ENCODE peak calls at places on chromosomes 13 and 19, in nine cellular contexts. Y is H1, U is suprapubic skin, J is stomach, I is HCT116, V is breast epithelium, X is vagina, R is transverse colon, Q is K562. C is an unnamed sample.

GRCh38 chr19:32041681-32042292 is 303.6 kb upstream of the ZNF507 start:
- DNase-seq in Y (peak; percentile 59), U (no peak), J (no peak), I (no peak), V (no peak), X (no peak), R (peak; percentile 40), Q (peak; percentile 38), C (no peak)

GRCh38 chr19:7159105-7159933 is 89.8 kb downstream of the ZNF557 start:
- DNase-seq in Y (no peak), U (no peak), J (no peak), I (no peak), V (no peak), X (no peak), R (peak; percentile 40), Q (no peak), C (no peak)

GRCh38 chr19:10797541-10798256 is 38.3 kb downstream of the TMED1 start:
- DNase-seq in Y (no peak), U (no peak), J (no peak), I (no peak), V (no peak), X (no peak), R (no peak), Q (no peak), C (peak; percentile 88)

GRCh38 chr19:13012690-13013608 is 17.7 kb downstream of the NFIX start:
- DNase-seq in Y (no peak), U (no peak), J (no peak), I (no peak), V (no peak), X (no peak), R (peak; percentile 74), Q (peak; percentile 65), C (no peak)

GRCh38 chr19:41886761-41887710 is 4.1 kb downstream of the ARHGEF1 start:
- DNase-seq in Y (no peak), U (no peak), J (no peak), I (no peak), V (no peak), X (no peak), R (peak; percentile 51), Q (no peak), C (peak; percentile 91)

GRCh38 chr19:2561895-2562294 is 86.0 kb downstream of the GADD45B start:
- DNase-seq in Y (no peak), U (no peak), J (no peak), I (no peak), V (no peak), X (no peak), R (no peak), Q (no peak), C (peak; percentile 88)

GRCh38 chr19:9885077-9885552 is 50.0 kb downstream of the PIN1 start:
- DNase-seq in Y (no peak), U (no peak), J (no peak), I (no peak), V (no peak), X (no peak), R (no peak), Q (no peak), C (no peak)

GRCh38 chr19:54481326-54481930 is 8.3 kb upstream of the CDC42EP5 start:
- DNase-seq in Y (peak; percentile 82), U (peak; percentile 54), J (no peak), I (peak; percentile 32), V (no peak), X (no peak), R (no peak), Q (peak; percentile 51), C (no peak)

GRCh38 chr13:103436057-103436654 is 369.9 kb upstream of the SLC10A2 start:
- DNase-seq in Y (peak; percentile 62), U (no peak), J (no peak), I (no peak), V (no peak), X (no peak), R (no peak), Q (no peak), C (no peak)

GRCh38 chr19:33194884-33195710 is 967 bp downstream of the LRP3 start:
- DNase-seq in Y (peak; percentile 73), U (no peak), J (peak; percentile 34), I (no peak), V (no peak), X (no peak), R (peak; percentile 24), Q (no peak), C (no peak)

GRCh38 chr19:31152906-31153305 is 196.3 kb downstream of the TSHZ3 start:
- DNase-seq in Y (no peak), U (no peak), J (no peak), I (no peak), V (no peak), X (no peak), R (no peak), Q (no peak), C (no peak)

GRCh38 chr13:22194106-22194810 is 523.4 kb downstream of the FGF9 start:
- DNase-seq in Y (no peak), U (no peak), J (no peak), I (no peak), V (no peak), X (no peak), R (no peak), Q (no peak), C (no peak)

DNA sequence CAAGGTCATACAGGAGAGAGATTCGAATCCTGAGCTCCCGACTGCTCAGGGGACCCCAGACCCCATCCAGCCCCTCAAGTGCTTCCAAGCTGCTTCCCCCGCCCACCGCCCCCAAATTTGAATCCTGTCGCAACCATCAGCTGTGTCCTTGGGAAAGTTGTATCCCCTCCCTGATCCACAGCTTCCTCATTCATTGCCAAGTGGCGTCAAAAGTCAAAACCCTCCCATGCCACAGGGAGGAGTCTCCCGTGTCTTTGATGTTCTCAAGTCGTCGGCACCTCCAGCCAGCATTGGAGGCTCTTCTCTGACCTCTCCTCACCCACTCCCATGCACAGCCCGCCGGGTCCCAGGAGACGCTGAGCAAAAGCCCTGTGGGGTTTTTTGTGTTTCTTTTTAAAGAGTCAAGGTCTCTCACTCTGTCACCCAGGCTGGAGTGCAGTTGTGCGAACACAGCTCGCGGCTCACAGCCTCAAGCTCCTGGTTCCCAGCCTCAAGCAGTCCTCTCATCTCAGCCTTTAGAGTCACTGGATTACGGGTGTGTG is 2.8 kb upstream of the IFI30 start:
- DNase-seq in Y (no peak), U (no peak), J (no peak), I (no peak), V (no peak), X (peak; percentile 88), R (peak; percentile 65), Q (no peak), C (peak; percentile 86)
- H3K27ac ChIP-seq in Y (no peak overlapping the region), U (peak overlapping the region; percentile 67), J (peak overlapping the region; percentile 5), I (no peak overlapping the region), V (peak overlapping the region; percentile 81), X (no peak overlapping the region), R (peak overlapping the region; percentile 84), Q (no peak overlapping the region), C (peak overlapping the region; percentile 93)

GRCh38 chr13:44416297-44416696 is 42.7 kb downstream of the SERP2 start:
- DNase-seq in Y (no peak), U (no peak), J (no peak), I (no peak), V (no peak), X (no peak), R (no peak), Q (no peak), C (peak; percentile 66)
- TF ChIP-seq POLR2AphosphoS5 in Y (no peak), U (no peak), J (no peak), I (no peak), V (no peak), X (no peak), R (no peak), Q (no peak), C (no peak)

DNA sequence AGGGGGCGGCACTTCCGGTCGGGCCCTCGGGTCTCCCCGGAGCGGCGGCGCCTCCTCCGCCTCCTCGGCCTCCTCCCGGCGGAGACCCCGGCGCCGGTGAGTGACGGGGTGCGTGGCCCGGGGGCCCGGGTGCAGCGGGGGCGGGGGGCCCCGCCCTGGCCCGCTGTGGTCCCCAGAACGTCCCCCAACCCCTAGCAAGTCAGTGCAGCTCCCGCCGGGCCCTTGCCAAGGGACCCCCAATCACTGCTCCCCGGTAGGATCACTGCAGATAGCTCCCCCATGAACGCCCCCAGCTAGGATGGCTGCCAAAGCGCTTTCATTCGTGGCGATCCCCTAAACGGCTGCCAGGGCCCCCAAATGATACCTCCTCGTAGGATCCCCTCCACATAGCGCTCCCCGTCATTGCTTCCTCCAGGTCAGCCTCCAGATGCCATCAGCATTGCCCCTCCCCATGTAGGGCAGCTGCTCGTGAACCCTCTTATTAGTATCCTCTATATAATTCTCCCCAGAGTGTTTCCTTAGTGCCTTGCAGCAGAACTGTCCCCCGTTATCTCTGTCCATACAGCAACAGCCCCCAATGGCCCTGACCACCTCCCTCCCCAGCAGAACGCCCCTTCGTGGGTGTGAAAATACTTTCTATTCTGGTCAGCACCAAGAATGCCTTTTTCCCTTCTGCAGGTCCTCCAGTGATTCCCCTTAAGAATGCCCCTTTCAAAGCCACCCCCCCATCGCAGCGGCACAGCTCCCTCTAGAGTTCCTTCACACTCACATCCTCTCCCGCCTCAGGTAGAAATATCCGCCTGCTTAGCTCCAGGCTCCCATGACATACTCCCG is at the start of gene ZNF865:
- DNase-seq in Y (peak; percentile 72), U (peak; percentile 88), J (peak; percentile 77), I (peak; percentile 69), V (peak; percentile 72), X (no peak), R (peak; percentile 86), Q (peak; percentile 75), C (peak; percentile 89)
- TF ChIP-seq POLR2A in Y (no peak), U (no peak), J (no peak), I (no peak), V (no peak), X (no peak), R (no peak), Q (no peak), C (no peak)

GRCh38 chr13:77036294-77036693 is 9.3 kb upstream of the FBXL3 start:
- DNase-seq in Y (no peak), U (no peak), J (no peak), I (no peak), V (no peak), X (no peak), R (no peak), Q (no peak), C (no peak)

GRCh38 chr13:77042566-77043177 is 15.7 kb upstream of the FBXL3 start:
- DNase-seq in Y (no peak), U (no peak), J (no peak), I (no peak), V (no peak), X (no peak), R (no peak), Q (no peak), C (no peak)

GRCh38 chr13:77040835-77041234 is 13.9 kb upstream of the FBXL3 start:
- DNase-seq in Y (no peak), U (no peak), J (no peak), I (no peak), V (no peak), X (no peak), R (no peak), Q (no peak), C (no peak)

GRCh38 chr13:77040076-77040475 is 13.1 kb upstream of the FBXL3 start:
- DNase-seq in Y (no peak), U (no peak), J (no peak), I (no peak), V (no peak), X (no peak), R (no peak), Q (no peak), C (no peak)

GRCh38 chr13:77038907-77039470 is 12.0 kb upstream of the FBXL3 start:
- DNase-seq in Y (no peak), U (no peak), J (no peak), I (no peak), V (no peak), X (no peak), R (no peak), Q (no peak), C (no peak)
- H3K27ac ChIP-seq in Y (no peak overlapping the region), U (no peak overlapping the region), J (no peak overlapping the region), I (no peak overlapping the region), V (no peak overlapping the region), X (no peak overlapping the region), R (no peak overlapping the region), Q (no peak overlapping the region), C (no peak overlapping the region)